ENCODE peak calls at places on chromosomes 5 and 9, in nine cellular contexts. S is breast epithelium; N is occipital lobe; K is SW480; L is lower leg skin; E is CD8-positive, alpha-beta T cell; T is HFFc6; Z is T-helper 9 cell; M is IMR-90. Q is an unnamed sample.

GRCh38 chr5:141915881-141916336 is 7.8 kb upstream of the DELE1 start:
- DNase-seq in S (no peak), N (no peak), K (no peak), L (no peak), E (no peak), T (no peak), Z (no peak), M (no peak), Q (no peak)

GRCh38 chr5:2841208-2841607 is 89.7 kb upstream of the IRX2 start:
- DNase-seq in S (no peak), N (no peak), K (no peak), L (no peak), E (no peak), T (no peak), Z (no peak), M (no peak), Q (no peak)

GRCh38 chr5:92980491-92980890 is 600.5 kb downstream of the NR2F1-AS1 start:
- DNase-seq in S (no peak), N (no peak), K (no peak), L (no peak), E (no peak), T (no peak), Z (no peak), M (peak; percentile 8), Q (no peak)

GRCh38 chr5:50401337-50401736 is 39.8 kb downstream of the EMB start:
- DNase-seq in S (no peak), N (no peak), K (no peak), L (no peak), E (no peak), T (no peak), Z (no peak), M (no peak), Q (no peak)

GRCh38 chr5:107313921-107314320 is 356.8 kb downstream of the EFNA5 start:
- DNase-seq in S (no peak), N (no peak), K (no peak), L (no peak), E (no peak), T (no peak), Z (no peak), M (no peak), Q (no peak)

GRCh38 chr9:15696979-15697378 is 144.1 kb downstream of the CCDC171 start:
- DNase-seq in S (no peak), N (no peak), K (no peak), L (no peak), E (no peak), T (peak; percentile 29), Z (no peak), M (peak; percentile 36), Q (no peak)

GRCh38 chr5:151619812-151620462 is 28.8 kb upstream of the FAT2 start:
- DNase-seq in S (peak; percentile 65), N (no peak), K (no peak), L (no peak), E (no peak), T (no peak), Z (no peak), M (no peak), Q (no peak)

GRCh38 chr9:93670208-93671029 is 94.0 kb downstream of the PHF2 start:
- DNase-seq in S (peak; percentile 14), N (no peak), K (no peak), L (no peak), E (no peak), T (peak; percentile 42), Z (no peak), M (peak; percentile 13), Q (no peak)

GRCh38 chr5:73215891-73216610 is 43.1 kb downstream of the TMEM174 start:
- DNase-seq in S (peak; percentile 57), N (peak; percentile 43), K (peak; percentile 78), L (peak; percentile 57), E (peak; percentile 38), T (peak; percentile 72), Z (peak; percentile 54), M (peak; percentile 73), Q (peak; percentile 76)

GRCh38 chr9:135908334-135909204 is 1.2 kb upstream of the CAMSAP1 start:
- DNase-seq in S (no peak), N (no peak), K (no peak), L (no peak), E (no peak), T (no peak), Z (no peak), M (no peak), Q (no peak)

GRCh38 chr5:171310816-171311697 is 2.0 kb downstream of the TLX3 start:
- DNase-seq in S (no peak), N (no peak), K (peak; percentile 64), L (no peak), E (no peak), T (no peak), Z (no peak), M (peak; percentile 39), Q (no peak)

GRCh38 chr9:84839538-84839937 is 170.0 kb downstream of the NTRK2 start:
- DNase-seq in S (no peak), N (peak; percentile 40), K (peak; percentile 43), L (no peak), E (no peak), T (peak; percentile 77), Z (no peak), M (no peak), Q (peak; percentile 63)

GRCh38 chr9:83599071-83599470 is 23.9 kb upstream of the IDNK start:
- DNase-seq in S (no peak), N (no peak), K (no peak), L (no peak), E (no peak), T (no peak), Z (no peak), M (no peak), Q (no peak)

Q was measured in posterior cingulate gyrus.